ENCODE peak calls at places on chromosomes 12 and 14, in ten cellular contexts. Q, A, K, P, U, X, W, M, L and H are unnamed samples.

GRCh38 chr14:54659365-54659764 is 92.4 kb downstream of the SAMD4A start:
- DNase-seq in Q (no peak), A (no peak), K (no peak), P (no peak), U (no peak), X (no peak), W (no peak), M (no peak), L (no peak), H (no peak)

GRCh38 chr14:68957688-68958248 is 21.3 kb downstream of the ACTN1 start:
- DNase-seq in Q (no peak), A (no peak), K (no peak), P (no peak), U (no peak), X (no peak), W (no peak), M (no peak), L (no peak), H (no peak)

GRCh38 chr12:113071427-113072112 is 15.0 kb downstream of the DTX1 start:
- DNase-seq in Q (peak; percentile 18), A (peak; percentile 79), K (no peak), P (no peak), U (no peak), X (no peak), W (no peak), M (no peak), L (no peak), H (no peak)

GRCh38 chr12:63937381-63938168 is 93.1 kb downstream of the SRGAP1 start:
- DNase-seq in Q (no peak), A (no peak), K (no peak), P (no peak), U (no peak), X (no peak), W (no peak), M (no peak), L (no peak), H (no peak)

GRCh38 chr12:124397807-124398577 is 103.1 kb downstream of the RFLNA start:
- DNase-seq in Q (no peak), A (no peak), K (peak; percentile 73), P (no peak), U (no peak), X (no peak), W (no peak), M (no peak), L (no peak), H (no peak)

GRCh38 chr14:81559385-81559784 is 25.7 kb upstream of the SEL1L start:
- DNase-seq in Q (no peak), A (no peak), K (no peak), P (no peak), U (no peak), X (no peak), W (no peak), M (no peak), L (no peak), H (no peak)

GRCh38 chr12:79692249-79692619 is 1.5 kb upstream of the PAWR start:
- DNase-seq in Q (no peak), A (no peak), K (no peak), P (no peak), U (no peak), X (no peak), W (no peak), M (no peak), L (no peak), H (no peak)

GRCh38 chr14:54147285-54147684 is 190.7 kb upstream of the BMP4 start:
- DNase-seq in Q (no peak), A (no peak), K (no peak), P (no peak), U (no peak), X (no peak), W (no peak), M (no peak), L (no peak), H (no peak)

GRCh38 chr14:24399981-24400718 is 1.3 kb downstream of the NYNRIN start:
- DNase-seq in Q (no peak), A (no peak), K (no peak), P (no peak), U (no peak), X (no peak), W (no peak), M (no peak), L (no peak), H (no peak)

GRCh38 chr14:75373133-75373532 is 54.7 kb upstream of the JDP2 start:
- DNase-seq in Q (no peak), A (no peak), K (no peak), P (no peak), U (no peak), X (no peak), W (no peak), M (no peak), L (no peak), H (no peak)

GRCh38 chr14:77148510-77149231 is 7.1 kb upstream of the ZDHHC22 start:
- DNase-seq in Q (no peak), A (no peak), K (no peak), P (no peak), U (no peak), X (no peak), W (no peak), M (peak; percentile 58), L (peak; percentile 22), H (no peak)

GRCh38 chr14:45699451-45699850 is 446.4 kb upstream of the MIS18BP1 start:
- DNase-seq in Q (no peak), A (no peak), K (no peak), P (no peak), U (no peak), X (no peak), W (no peak), M (no peak), L (no peak), H (no peak)

GRCh38 chr12:71581206-71581605 is 82.4 kb downstream of the ZFC3H1 start:
- DNase-seq in Q (no peak), A (no peak), K (no peak), P (no peak), U (no peak), X (peak; percentile 11), W (no peak), M (no peak), L (no peak), H (no peak)

GRCh38 chr14:82694820-82695219 is 1161.2 kb upstream of the SEL1L start:
- DNase-seq in Q (no peak), A (no peak), K (no peak), P (no peak), U (no peak), X (no peak), W (no peak), M (no peak), L (no peak), H (no peak)

GRCh38 chr12:65800928-65801327 is 23.4 kb upstream of the HMGA2 start:
- DNase-seq in Q (no peak), A (no peak), K (no peak), P (no peak), U (no peak), X (no peak), W (no peak), M (no peak), L (no peak), H (no peak)

GRCh38 chr14:22872833-22873520 is 1.4 kb downstream of the LRP10 start:
- DNase-seq in Q (no peak), A (no peak), K (no peak), P (no peak), U (no peak), X (no peak), W (no peak), M (no peak), L (no peak), H (no peak)

GRCh38 chr12:68806488-68807237 is 1.3 kb upstream of the MDM2 start:
- DNase-seq in Q (no peak), A (no peak), K (no peak), P (no peak), U (no peak), X (no peak), W (no peak), M (no peak), L (no peak), H (no peak)
- H3K4me3 ChIP-seq in Q (peak overlapping the region; percentile 64), A (peak overlapping the region; percentile 79), K (peak overlapping the region; percentile 85), P (peak overlapping the region; percentile 93), U (no peak overlapping the region), X (peak overlapping the region; percentile 91), W (peak overlapping the region; percentile 88), M (peak overlapping the region; percentile 71), L (peak overlapping the region; percentile 93), H (peak overlapping the region; percentile 98)

GRCh38 chr12:81255947-81256346 is 178.1 kb downstream of the ACSS3 start:
- DNase-seq in Q (no peak), A (no peak), K (no peak), P (no peak), U (no peak), X (no peak), W (no peak), M (peak; percentile 35), L (no peak), H (no peak)
- TF ChIP-seq CTCF in Q (no peak), A (no peak), K (no peak), P (no peak), U (no peak), X (no peak), W (no peak), M (no peak), L (no peak), H (no peak)

DNA sequence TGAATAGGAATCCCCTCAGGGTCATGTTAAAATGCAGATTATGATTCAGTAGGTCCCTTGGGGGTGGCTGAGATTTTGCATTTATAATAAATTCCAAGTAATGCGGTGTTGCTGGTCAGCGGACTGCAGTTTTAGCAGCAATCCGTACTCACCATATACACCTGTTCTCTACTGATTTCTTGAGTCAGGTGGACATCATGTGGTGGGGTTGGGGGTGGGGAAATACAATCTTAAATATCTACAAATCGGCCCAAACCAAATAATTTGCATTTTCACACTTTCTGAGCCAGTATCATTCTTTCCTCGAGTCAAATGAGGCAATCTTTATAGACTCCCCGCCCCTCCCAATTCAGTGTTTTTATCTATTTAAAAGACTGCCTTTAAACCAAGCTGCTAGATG is 938 bp downstream of the SPATA7 start:
- DNase-seq in Q (no peak), A (no peak), K (no peak), P (no peak), U (no peak), X (no peak), W (no peak), M (no peak), L (no peak), H (no peak)
- H3K27ac ChIP-seq in Q (no peak overlapping the region), A (no peak overlapping the region), K (no peak overlapping the region), P (no peak overlapping the region), U (no peak overlapping the region), X (no peak overlapping the region), W (peak overlapping the region; percentile 83), M (no peak overlapping the region), L (no peak overlapping the region), H (no peak overlapping the region)

DNA sequence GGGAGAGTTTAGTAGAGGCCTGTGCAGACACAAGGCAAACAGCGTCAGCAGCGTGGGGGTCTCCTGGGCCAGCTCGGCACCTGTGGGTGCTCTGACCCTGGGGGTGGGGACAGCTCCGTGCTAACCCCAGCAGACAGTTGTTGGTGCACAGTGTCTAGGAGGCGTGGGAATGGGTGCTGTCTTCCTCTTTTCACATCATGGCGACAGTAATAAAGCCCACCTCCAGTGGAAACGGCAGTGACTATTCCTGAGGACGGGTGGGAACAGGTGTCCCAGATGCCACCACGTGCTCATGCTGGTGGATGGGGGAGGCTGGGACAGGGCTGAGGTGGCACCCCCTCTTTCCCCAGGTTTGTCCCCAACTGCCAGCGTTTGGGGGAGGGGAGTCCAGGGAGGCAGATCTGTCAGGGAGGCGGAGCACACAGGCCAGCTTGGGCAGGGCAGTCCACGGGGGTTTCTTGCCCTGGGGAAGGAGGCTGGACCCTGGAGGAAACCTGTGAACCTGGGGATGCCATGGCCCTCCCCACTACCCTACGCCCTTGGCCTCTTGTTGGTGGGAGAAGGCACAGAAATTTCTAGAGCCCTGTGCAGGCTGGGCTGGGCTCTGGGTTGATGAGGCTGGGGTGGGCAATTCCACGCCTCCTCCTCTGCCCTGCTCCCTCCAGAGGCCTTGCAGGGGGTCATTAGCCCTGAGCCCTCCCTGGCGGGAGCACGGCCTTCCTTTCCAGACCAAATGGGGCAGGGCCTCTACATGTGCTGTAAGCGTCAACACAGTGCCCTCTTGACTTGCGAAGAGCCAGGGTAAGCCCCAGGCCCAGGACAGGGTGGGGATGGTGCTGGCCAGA is 3.8 kb downstream of the ZBTB42 start:
- DNase-seq in Q (no peak), A (peak; percentile 51), K (no peak), P (no peak), U (no peak), X (no peak), W (no peak), M (no peak), L (no peak), H (no peak)
- H3K4me3 ChIP-seq in Q (no peak overlapping the region), A (no peak overlapping the region), K (no peak overlapping the region), P (no peak overlapping the region), U (no peak overlapping the region), X (no peak overlapping the region), W (no peak overlapping the region), M (no peak overlapping the region), L (no peak overlapping the region), H (no peak overlapping the region)